ENCODE peak calls at places on chromosomes 7 and 10, in five cellular contexts. T, N, M, J and K are unnamed samples.

GRCh38 chr7:145156834-145157233 is 321.0 kb upstream of the TPK1 start:
- DNase-seq in T (no peak), N (no peak), M (no peak), J (no peak), K (no peak)

GRCh38 chr10:43287056-43288007 is 20.5 kb upstream of the RASGEF1A start:
- DNase-seq in T (peak; percentile 65), N (peak; percentile 20), M (no peak), J (peak; percentile 19), K (no peak)

GRCh38 chr7:152615052-152615741 is 60.7 kb downstream of the XRCC2 start:
- DNase-seq in T (no peak), N (no peak), M (peak; percentile 80), J (no peak), K (no peak)

GRCh38 chr7:138205614-138206150 is 129.4 kb downstream of the AKR1D1 start:
- DNase-seq in T (no peak), N (no peak), M (no peak), J (peak; percentile 27), K (no peak)

GRCh38 chr10:88120075-88120474 is 256.6 kb downstream of the PTEN start:
- DNase-seq in T (no peak), N (no peak), M (no peak), J (no peak), K (no peak)

GRCh38 chr10:30502266-30503058 is 68.5 kb downstream of the MAP3K8 start:
- DNase-seq in T (peak; percentile 43), N (no peak), M (no peak), J (peak; percentile 39), K (no peak)

GRCh38 chr10:126268104-126268900 is 120.0 kb downstream of the ADAM12 start:
- DNase-seq in T (no peak), N (no peak), M (no peak), J (peak; percentile 24), K (no peak)

GRCh38 chr7:118801366-118801765 is 576.9 kb downstream of the ANKRD7 start:
- DNase-seq in T (no peak), N (no peak), M (no peak), J (no peak), K (no peak)

GRCh38 chr10:69816963-69817605 is 15.4 kb downstream of the COL13A1 start:
- DNase-seq in T (no peak), N (no peak), M (no peak), J (no peak), K (no peak)

GRCh38 chr7:47786557-47787248 is 161.6 kb downstream of the PKD1L1 start:
- DNase-seq in T (peak; percentile 28), N (no peak), M (peak; percentile 20), J (peak; percentile 99), K (peak; percentile 96)

GRCh38 chr10:28841625-28842024 is 164.3 kb downstream of the BAMBI start:
- DNase-seq in T (no peak), N (no peak), M (no peak), J (peak; percentile 64), K (no peak)

GRCh38 chr7:118182618-118183253 is 1.2 kb upstream of the LSM8 start:
- DNase-seq in T (no peak), N (no peak), M (no peak), J (no peak), K (no peak)

GRCh38 chr10:27197980-27198645 is 42.5 kb downstream of the ACBD5 start:
- DNase-seq in T (no peak), N (no peak), M (peak; percentile 23), J (no peak), K (no peak)

DNA sequence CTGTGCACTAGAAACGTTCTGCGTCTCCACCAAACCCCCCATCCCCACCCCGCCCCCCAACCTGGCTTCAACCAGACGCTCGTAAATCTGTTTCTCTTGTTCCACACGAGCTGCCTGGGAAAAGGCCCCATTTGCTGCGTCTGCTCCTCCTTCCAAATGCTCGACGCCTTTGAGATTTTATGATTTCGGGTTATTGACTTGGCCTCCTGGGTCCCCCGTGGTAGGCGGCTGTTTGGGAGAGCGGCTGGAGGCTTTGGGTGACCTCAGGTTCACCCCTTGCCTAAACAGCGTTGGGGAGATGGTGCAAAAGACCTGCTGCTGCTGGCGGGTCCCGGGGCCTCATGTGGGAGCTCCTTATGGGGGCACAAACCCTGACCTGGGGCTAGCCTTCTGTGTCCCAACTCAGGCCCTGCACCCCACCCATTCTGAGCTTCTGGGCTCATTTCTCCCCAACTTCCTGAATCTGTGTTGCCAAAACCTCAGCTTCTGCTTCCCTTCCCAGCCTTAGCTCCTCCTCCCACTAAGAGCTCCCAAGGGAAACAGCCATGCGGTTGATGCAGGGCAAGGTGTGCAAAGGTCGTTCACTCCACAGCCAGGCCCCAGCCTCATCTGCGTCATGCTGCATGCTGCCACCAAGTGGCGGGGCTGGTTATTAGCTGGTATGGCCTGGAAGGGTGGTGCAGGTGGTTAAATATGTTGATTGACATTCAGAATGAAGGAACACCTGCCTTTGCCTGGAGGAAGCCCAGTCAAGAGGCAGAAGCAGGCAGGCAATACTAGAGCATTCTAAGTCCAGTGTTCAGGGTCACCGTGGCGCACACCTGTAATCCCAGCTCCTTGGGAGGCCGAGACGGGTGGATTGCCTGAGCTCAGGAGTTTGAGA is 49.1 kb upstream of the ELN start:
- DNase-seq in T (peak; percentile 93), N (no peak), M (peak; percentile 62), J (peak; percentile 40), K (peak; percentile 86)
- TF ChIP-seq CTCF in T (peak; percentile 89), N (no peak), M (peak; percentile 55), J (peak; percentile 34), K (no peak)

DNA sequence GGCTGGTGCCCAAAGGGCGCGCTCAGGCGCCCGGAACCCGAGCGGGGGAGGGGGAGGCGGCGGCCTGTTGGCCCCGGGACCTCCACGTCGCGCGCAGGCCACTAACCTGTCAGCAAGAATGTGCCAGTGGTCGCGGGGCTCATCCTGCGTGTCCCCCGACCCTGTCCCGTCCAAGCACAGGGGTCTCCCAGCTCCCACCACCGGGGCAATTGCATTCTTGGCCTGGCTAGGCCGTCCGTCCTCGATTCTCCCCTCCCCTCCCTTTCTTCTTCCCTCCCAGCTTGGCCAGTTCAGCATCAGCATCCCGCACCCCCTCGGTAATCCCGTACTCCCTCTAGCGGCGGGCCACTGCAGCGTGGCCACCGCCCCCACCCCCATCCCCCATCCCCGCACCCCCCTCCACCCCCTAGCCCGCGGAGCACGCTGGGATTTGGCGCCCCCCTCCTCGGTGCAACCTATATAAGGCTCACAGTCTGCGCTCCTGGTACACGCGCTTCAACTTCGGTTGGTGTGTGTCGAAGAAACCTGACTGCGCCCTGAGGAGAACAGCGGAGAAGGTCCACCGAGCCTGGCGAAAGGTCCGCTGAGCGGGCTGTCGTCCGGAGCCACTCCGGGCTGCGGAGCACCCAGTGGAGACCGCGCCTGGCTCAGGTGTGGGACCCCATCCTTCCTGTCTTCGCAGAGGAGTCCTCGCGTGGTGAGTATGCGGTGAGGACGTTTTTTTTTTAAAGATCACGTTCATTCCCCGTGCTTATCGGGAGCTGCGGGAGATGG is at the start of gene SGCE:
- DNase-seq in T (peak; percentile 64), N (peak; percentile 15), M (peak; percentile 90), J (peak; percentile 85), K (no peak)
- TF ChIP-seq CTCF in T (no peak), N (no peak), M (peak; percentile 52), J (peak; percentile 48), K (no peak)

GRCh38 chr7:150379590-150380379 is 655 bp downstream of the ZNF775 start:
- DNase-seq in T (no peak), N (no peak), M (no peak), J (no peak), K (no peak)
- TF ChIP-seq CTCF in T (no peak), N (no peak), M (no peak), J (no peak), K (no peak)

GRCh38 chr7:2959343-2959680 is 84.4 kb downstream of the CARD11 start:
- DNase-seq in T (no peak), N (no peak), M (no peak), J (no peak), K (no peak)

GRCh38 chr7:2959828-2960599 is 83.7 kb downstream of the CARD11 start:
- DNase-seq in T (no peak), N (no peak), M (no peak), J (no peak), K (no peak)

GRCh38 chr7:2965745-2966270 is 77.9 kb downstream of the CARD11 start:
- DNase-seq in T (no peak), N (no peak), M (no peak), J (no peak), K (no peak)

GRCh38 chr7:2964208-2964607 is 79.5 kb downstream of the CARD11 start:
- DNase-seq in T (no peak), N (no peak), M (no peak), J (no peak), K (no peak)

DNA sequence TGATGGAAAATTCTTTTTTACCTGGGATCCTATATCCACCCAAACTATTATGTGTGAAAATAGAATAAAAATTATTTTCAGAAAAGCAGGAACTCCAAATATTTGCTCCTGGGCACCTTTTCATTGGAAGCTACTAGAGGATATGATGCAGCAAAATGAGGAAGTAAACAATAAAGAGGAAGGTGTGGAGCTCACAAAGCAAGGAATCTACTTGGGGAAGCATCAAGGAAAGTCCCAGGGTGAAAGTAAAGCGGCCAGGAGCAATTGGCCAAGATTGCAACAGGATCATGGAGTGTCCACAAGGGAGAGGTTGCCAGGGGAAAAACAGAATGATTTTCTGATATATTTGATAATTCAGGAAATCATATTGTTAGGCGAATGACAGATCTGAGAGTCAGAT is 80.8 kb downstream of the CARD11 start:
- DNase-seq in T (no peak), N (no peak), M (no peak), J (no peak), K (no peak)
- TF ChIP-seq CTCF in T (no peak), N (no peak), M (no peak), J (no peak), K (no peak)

GRCh38 chr7:43438897-43439479 is 143.9 kb upstream of the STK17A start:
- DNase-seq in T (no peak), N (no peak), M (no peak), J (no peak), K (no peak)

GRCh38 chr7:43443380-43443779 is 139.5 kb upstream of the STK17A start:
- DNase-seq in T (no peak), N (no peak), M (no peak), J (peak; percentile 8), K (no peak)

GRCh38 chr7:43444711-43445578 is 138.0 kb upstream of the STK17A start:
- DNase-seq in T (no peak), N (no peak), M (no peak), J (no peak), K (no peak)

GRCh38 chr7:43441217-43441616 is 141.7 kb upstream of the STK17A start:
- DNase-seq in T (no peak), N (no peak), M (no peak), J (no peak), K (no peak)

DNA sequence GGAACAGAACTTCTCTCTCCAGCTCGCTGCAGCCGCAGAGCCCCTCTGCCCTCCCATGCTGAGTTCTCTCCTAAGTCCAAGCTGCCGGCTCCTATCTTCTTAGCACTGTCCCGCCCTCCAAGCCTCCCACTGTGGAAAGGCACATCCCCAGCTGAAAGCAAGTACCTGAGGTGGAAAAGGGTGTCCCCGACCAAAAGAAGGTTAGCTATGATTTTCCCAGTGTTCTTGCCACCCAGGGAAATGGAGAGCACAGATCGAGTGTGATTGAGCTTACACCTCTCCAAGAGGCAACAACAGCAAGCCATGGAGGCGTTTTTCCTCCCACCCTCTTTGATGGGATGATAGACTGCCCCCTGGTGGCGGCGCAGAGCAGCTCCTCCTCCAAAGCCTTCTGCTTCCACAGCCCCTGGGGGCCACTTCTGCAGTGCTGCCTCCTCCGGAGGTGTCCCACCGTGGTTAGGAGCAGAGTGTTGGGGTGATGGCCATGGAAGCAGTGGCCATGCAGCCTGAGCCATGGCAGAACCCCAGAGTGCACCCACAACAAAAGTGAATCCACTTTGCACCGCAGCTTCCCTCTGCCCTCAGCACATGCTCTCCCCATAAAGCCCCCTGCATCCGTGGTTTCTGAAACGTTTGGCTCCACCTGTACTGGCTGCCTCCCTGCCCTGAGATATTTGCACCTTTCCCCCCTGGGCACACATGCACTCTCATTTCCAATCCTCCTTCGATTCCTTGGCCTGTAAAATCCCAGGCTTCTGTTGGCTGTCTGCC is 143.1 kb upstream of the STK17A start:
- DNase-seq in T (peak; percentile 25), N (no peak), M (peak; percentile 68), J (peak; percentile 66), K (no peak)
- TF ChIP-seq CTCF in T (peak; percentile 38), N (peak; percentile 63), M (peak; percentile 82), J (peak; percentile 87), K (peak; percentile 22)

GRCh38 chr10:16116404-16117304 is 256.3 kb upstream of the MINDY3 start:
- DNase-seq in T (no peak), N (no peak), M (no peak), J (peak; percentile 39), K (no peak)
- TF ChIP-seq CTCF in T (peak; percentile 11), N (no peak), M (peak; percentile 53), J (peak; percentile 54), K (no peak)